ENCODE peak calls at places on chromosomes 3 and 15, in six cellular contexts. One of them, this sample, is unnamed.

GRCh38 chr3:82496890-82497560 is 735.6 kb upstream of the GBE1 start:
- DNase-seq in RKO: no peak
- DNase-seq in iris pigment epithelial cell: no peak
- DNase-seq in AG08395: no peak
- DNase-seq in NCI-H1092: no peak
- DNase-seq in Peyer's patch: no peak
- DNase-seq in this sample: no peak

GRCh38 chr3:1087066-1087555 is 5.7 kb upstream of the CNTN6 start:
- DNase-seq in RKO: peak; percentile 12
- DNase-seq in iris pigment epithelial cell: peak; percentile 77
- DNase-seq in NCI-H1092: no peak
- DNase-seq in AG08395: peak; percentile 75
- DNase-seq in Peyer's patch: no peak
- DNase-seq in this sample: no peak

GRCh38 chr3:112775011-112775742 is 71.5 kb downstream of the CD200R1L start:
- DNase-seq in iris pigment epithelial cell: peak; percentile 84
- DNase-seq in AG08395: peak; percentile 38
- DNase-seq in RKO: no peak
- DNase-seq in NCI-H1092: no peak
- DNase-seq in Peyer's patch: no peak
- DNase-seq in this sample: no peak

GRCh38 chr15:99010743-99011142 is 3.2 kb upstream of the PGPEP1L start:
- DNase-seq in AG08395: no peak
- DNase-seq in RKO: no peak
- DNase-seq in Peyer's patch: no peak
- DNase-seq in NCI-H1092: no peak
- DNase-seq in iris pigment epithelial cell: peak; percentile 8
- DNase-seq in this sample: no peak

GRCh38 chr3:149129326-149130123 is at the start of gene HPS3:
- DNase-seq in RKO: peak; percentile 94
- DNase-seq in NCI-H1092: peak; percentile 83
- DNase-seq in iris pigment epithelial cell: peak; percentile 90
- DNase-seq in AG08395: peak; percentile 95
- DNase-seq in Peyer's patch: peak; percentile 96
- DNase-seq in this sample: peak; percentile 87

GRCh38 chr15:88104357-88104756 is 152.2 kb downstream of the NTRK3 start:
- DNase-seq in NCI-H1092: no peak
- DNase-seq in AG08395: no peak
- DNase-seq in Peyer's patch: no peak
- DNase-seq in iris pigment epithelial cell: no peak
- DNase-seq in RKO: no peak
- DNase-seq in this sample: no peak

GRCh38 chr15:76159282-76159681 is 99.5 kb downstream of the TMEM266 start:
- DNase-seq in NCI-H1092: no peak
- DNase-seq in iris pigment epithelial cell: no peak
- DNase-seq in RKO: no peak
- DNase-seq in Peyer's patch: no peak
- DNase-seq in AG08395: no peak
- DNase-seq in this sample: no peak

GRCh38 chr3:25574172-25574765 is 90.4 kb downstream of the TOP2B start:
- DNase-seq in AG08395: no peak
- DNase-seq in Peyer's patch: no peak
- DNase-seq in RKO: no peak
- DNase-seq in iris pigment epithelial cell: no peak
- DNase-seq in NCI-H1092: no peak
- DNase-seq in this sample: no peak

GRCh38 chr3:146550743-146551510 is 6.5 kb upstream of the PLSCR1 start:
- DNase-seq in AG08395: peak; percentile 79
- DNase-seq in Peyer's patch: no peak
- DNase-seq in RKO: peak; percentile 82
- DNase-seq in iris pigment epithelial cell: peak; percentile 97
- DNase-seq in NCI-H1092: no peak
- DNase-seq in this sample: no peak

This sample was measured in stimulated activated CD8-positive, alpha-beta memory T cell treated with anti-CD3 and anti-CD28 coated beads, Interleukin-4, amount 100 ng/mL, for 48 hours.